ENCODE peak calls at places on chromosomes 12 and 14, in eight cellular contexts. N, I, T, U, O, R, X and M are unnamed samples.
A peak's percentile ranks its signal among the peaks of the same experiment; 100 is the strongest.

GRCh38 chr12:27463826-27464554 is 17.5 kb downstream of the SMCO2 start:
- DNase-seq in R (no peak), U (no peak), I (no peak), N (peak; percentile 31), T (no peak), X (peak; percentile 41), O (no peak), M (no peak)

GRCh38 chr14:103629503-103630121 is 601 bp downstream of the KLC1 start:
- DNase-seq in T (peak; percentile 54), O (no peak), R (peak; percentile 51), I (peak; percentile 28), U (no peak), X (peak; percentile 20), N (peak; percentile 19), M (peak; percentile 92)

GRCh38 chr12:75706786-75707605 is 195.6 kb upstream of the KRR1 start:
- DNase-seq in T (peak; percentile 89), I (no peak), X (peak; percentile 81), U (no peak), R (no peak), O (no peak), N (peak; percentile 83), M (no peak)

GRCh38 chr12:51631591-51631990 is 40.6 kb downstream of the SCN8A start:
- DNase-seq in R (no peak), I (no peak), X (peak; percentile 86), O (no peak), U (no peak), N (peak; percentile 77), T (peak; percentile 87), M (no peak)

GRCh38 chr12:113744802-113745395 is 221.2 kb downstream of the RBM19 start:
- DNase-seq in I (no peak), T (no peak), R (no peak), U (no peak), N (no peak), O (no peak), X (no peak), M (no peak)

GRCh38 chr14:76267322-76268012 is 108.5 kb upstream of the ESRRB start:
- DNase-seq in N (no peak), T (peak; percentile 41), R (peak; percentile 73), I (no peak), X (peak; percentile 28), U (no peak), O (no peak), M (no peak)

GRCh38 chr12:11689591-11690158 is 40.2 kb downstream of the ETV6 start:
- DNase-seq in T (no peak), I (no peak), X (no peak), U (no peak), O (no peak), N (no peak), R (no peak), M (no peak)

GRCh38 chr12:120007272-120007671 is 18.2 kb downstream of the BICDL1 start:
- DNase-seq in O (peak; percentile 47), U (peak; percentile 68), X (no peak), N (no peak), I (peak; percentile 56), T (no peak), R (no peak), M (no peak)

GRCh38 chr12:53300187-53300586 is 692 bp downstream of the MYG1 start:
- DNase-seq in O (no peak), R (no peak), N (peak; percentile 25), X (peak; percentile 63), U (no peak), T (peak; percentile 72), I (no peak), M (no peak)

GRCh38 chr14:93969082-93969828 is 7.1 kb downstream of the ASB2 start:
- DNase-seq in I (no peak), O (no peak), R (no peak), T (no peak), N (no peak), X (no peak), U (no peak), M (no peak)

GRCh38 chr12:57242329-57242690 is 8.7 kb downstream of the STAC3 start:
- DNase-seq in N (no peak), O (no peak), X (no peak), U (no peak), T (no peak), R (no peak), I (no peak), M (no peak)

GRCh38 chr12:49920241-49920914 is 16.7 kb upstream of the FAIM2 start:
- DNase-seq in N (peak; percentile 68), R (peak; percentile 28), U (no peak), T (peak; percentile 76), O (no peak), X (peak; percentile 49), I (no peak), M (peak; percentile 62)

GRCh38 chr12:62601765-62602444 is 135.3 kb downstream of the MON2 start:
- DNase-seq in I (no peak), X (no peak), T (peak; percentile 22), N (no peak), R (no peak), U (no peak), O (no peak), M (no peak)

GRCh38 chr12:50055831-50056628 is 1.4 kb upstream of the ASIC1 start:
- DNase-seq in U (peak; percentile 58), T (peak; percentile 61), I (peak; percentile 42), O (peak; percentile 24), R (peak; percentile 81), X (no peak), N (peak; percentile 59), M (no peak)

GRCh38 chr12:97899956-97900355 is 437.4 kb downstream of the RMST start:
- DNase-seq in U (no peak), R (no peak), I (no peak), X (no peak), O (no peak), N (no peak), T (no peak), M (no peak)

GRCh38 chr12:123892853-123893252 is 79.8 kb downstream of the CCDC92 start:
- DNase-seq in U (no peak), T (no peak), O (no peak), N (no peak), R (no peak), X (no peak), I (no peak), M (no peak)

GRCh38 chr12:89891933-89892332 is 183.3 kb upstream of the ATP2B1 start:
- DNase-seq in T (no peak), N (no peak), X (no peak), R (no peak), U (no peak), O (no peak), I (no peak), M (no peak)

GRCh38 chr12:132437252-132438138 is 52.5 kb upstream of the FBRSL1 start:
- DNase-seq in N (no peak), X (no peak), O (no peak), R (peak; percentile 85), T (no peak), I (no peak), U (no peak), M (no peak)

GRCh38 chr12:64603183-64603841 is 7.0 kb upstream of the RASSF3 start:
- DNase-seq in O (no peak), T (no peak), U (no peak), N (no peak), R (no peak), X (no peak), I (no peak), M (no peak)